ENCODE peak calls at places on chromosomes 1 and 21, in ten cellular contexts. One of them, this sample, is unnamed.

GRCh38 chr1:36125129-36125991 is at the start of gene COL8A2:
- DNase-seq in GM23338: peak
- DNase-seq in uterus: peak
- DNase-seq in AG09309: no peak
- DNase-seq in epithelial cell of esophagus: no peak
- DNase-seq in bronchial epithelial cell: no peak
- DNase-seq in OCI-LY7: no peak
- DNase-seq in PC-9: peak
- DNase-seq in right lobe of liver: no peak
- DNase-seq in fibroblast of lung: no peak
- DNase-seq in this sample: peak

GRCh38 chr1:112618114-112618720 is 724 bp downstream of the ST7L start:
- DNase-seq in OCI-LY7: peak
- DNase-seq in uterus: no peak
- DNase-seq in GM23338: no peak
- DNase-seq in AG09309: no peak
- DNase-seq in PC-9: no peak
- DNase-seq in fibroblast of lung: peak
- DNase-seq in bronchial epithelial cell: peak
- DNase-seq in epithelial cell of esophagus: peak
- DNase-seq in right lobe of liver: no peak
- DNase-seq in this sample: peak

GRCh38 chr1:57279909-57280666 is 143.8 kb downstream of the DAB1 start:
- DNase-seq in GM23338: peak
- DNase-seq in epithelial cell of esophagus: peak
- DNase-seq in AG09309: no peak
- DNase-seq in right lobe of liver: no peak
- DNase-seq in fibroblast of lung: no peak
- DNase-seq in bronchial epithelial cell: peak
- DNase-seq in uterus: no peak
- DNase-seq in PC-9: no peak
- DNase-seq in OCI-LY7: no peak
- DNase-seq in this sample: no peak

GRCh38 chr1:243364866-243365265 is 109.0 kb downstream of the SDCCAG8 start:
- DNase-seq in fibroblast of lung: no peak
- DNase-seq in OCI-LY7: no peak
- DNase-seq in right lobe of liver: no peak
- DNase-seq in bronchial epithelial cell: no peak
- DNase-seq in epithelial cell of esophagus: no peak
- DNase-seq in GM23338: no peak
- DNase-seq in uterus: no peak
- DNase-seq in AG09309: no peak
- DNase-seq in PC-9: no peak
- DNase-seq in this sample: no peak

GRCh38 chr1:192763243-192763642 is 45.6 kb upstream of the RGS2 start:
- DNase-seq in right lobe of liver: no peak
- DNase-seq in bronchial epithelial cell: peak
- DNase-seq in OCI-LY7: no peak
- DNase-seq in epithelial cell of esophagus: peak
- DNase-seq in PC-9: no peak
- DNase-seq in uterus: no peak
- DNase-seq in AG09309: no peak
- DNase-seq in GM23338: no peak
- DNase-seq in fibroblast of lung: peak
- DNase-seq in this sample: peak

GRCh38 chr1:155324717-155325595 is 4.3 kb downstream of the RUSC1 start:
- DNase-seq in fibroblast of lung: no peak
- DNase-seq in AG09309: no peak
- DNase-seq in uterus: peak
- DNase-seq in PC-9: peak
- DNase-seq in GM23338: peak
- DNase-seq in epithelial cell of esophagus: peak
- DNase-seq in right lobe of liver: peak
- DNase-seq in OCI-LY7: peak
- DNase-seq in bronchial epithelial cell: peak
- DNase-seq in this sample: peak

GRCh38 chr1:65044411-65044810 is 78.1 kb upstream of the JAK1 start:
- DNase-seq in right lobe of liver: no peak
- DNase-seq in fibroblast of lung: no peak
- DNase-seq in AG09309: no peak
- DNase-seq in PC-9: no peak
- DNase-seq in epithelial cell of esophagus: no peak
- DNase-seq in GM23338: no peak
- DNase-seq in uterus: no peak
- DNase-seq in bronchial epithelial cell: no peak
- DNase-seq in OCI-LY7: peak
- DNase-seq in this sample: no peak

GRCh38 chr1:51792864-51793263 is 85.7 kb downstream of the NRDC start:
- DNase-seq in OCI-LY7: no peak
- DNase-seq in fibroblast of lung: peak
- DNase-seq in epithelial cell of esophagus: peak
- DNase-seq in PC-9: no peak
- DNase-seq in AG09309: peak
- DNase-seq in right lobe of liver: no peak
- DNase-seq in GM23338: no peak
- DNase-seq in bronchial epithelial cell: peak
- DNase-seq in uterus: no peak
- DNase-seq in this sample: peak

GRCh38 chr1:27609210-27609555 is 5.2 kb upstream of the AHDC1 start:
- DNase-seq in right lobe of liver: no peak
- DNase-seq in epithelial cell of esophagus: no peak
- DNase-seq in GM23338: no peak
- DNase-seq in fibroblast of lung: no peak
- DNase-seq in bronchial epithelial cell: no peak
- DNase-seq in PC-9: no peak
- DNase-seq in OCI-LY7: no peak
- DNase-seq in uterus: no peak
- DNase-seq in AG09309: no peak
- DNase-seq in this sample: no peak

DNA sequence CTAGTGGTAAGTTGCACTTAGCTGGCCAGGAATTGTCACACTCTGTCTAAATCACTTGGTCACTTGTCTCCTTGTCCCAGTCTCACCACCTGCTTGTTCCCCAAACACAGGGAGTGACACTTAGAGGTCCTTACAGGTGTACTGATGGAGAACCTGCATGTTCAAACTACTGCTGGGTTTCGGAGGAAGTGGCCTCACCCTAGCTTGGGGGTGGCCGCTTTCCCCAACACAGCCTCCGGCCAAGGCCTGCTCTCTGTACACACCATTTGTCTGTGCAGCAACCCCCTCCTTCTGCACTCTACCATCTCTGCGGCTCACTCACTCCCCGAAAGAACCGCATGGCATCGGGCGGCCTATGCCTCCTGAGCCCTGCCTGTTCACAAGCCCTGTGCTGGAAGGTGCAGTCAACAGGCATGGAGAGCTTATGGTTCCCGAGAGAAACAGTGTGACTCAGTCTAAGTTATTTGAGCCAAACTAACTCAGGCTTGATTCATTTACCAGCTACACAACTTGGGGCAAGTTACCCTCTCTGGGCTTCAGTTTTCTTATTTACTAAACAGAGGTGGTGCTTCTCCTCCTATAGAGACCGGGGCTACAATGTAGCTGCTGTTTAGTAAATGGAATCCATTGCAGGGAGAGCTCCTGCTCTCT is 10.5 kb upstream of the SPRR4 start:
- DNase-seq in GM23338: no peak
- DNase-seq in epithelial cell of esophagus: peak
- DNase-seq in fibroblast of lung: no peak
- DNase-seq in uterus: no peak
- DNase-seq in OCI-LY7: no peak
- DNase-seq in right lobe of liver: no peak
- DNase-seq in PC-9: no peak
- DNase-seq in bronchial epithelial cell: peak
- DNase-seq in AG09309: no peak
- DNase-seq in this sample: no peak
- TF ChIP-seq CTCF in GM23338: no peak
- TF ChIP-seq CTCF in epithelial cell of esophagus: no peak
- TF ChIP-seq CTCF in fibroblast of lung: no peak
- TF ChIP-seq CTCF in uterus: no peak
- TF ChIP-seq CTCF in OCI-LY7: no peak
- TF ChIP-seq CTCF in right lobe of liver: no peak
- TF ChIP-seq CTCF in PC-9: no peak
- TF ChIP-seq CTCF in bronchial epithelial cell: no peak
- TF ChIP-seq CTCF in AG09309: no peak
- TF ChIP-seq CTCF in this sample: no peak

DNA sequence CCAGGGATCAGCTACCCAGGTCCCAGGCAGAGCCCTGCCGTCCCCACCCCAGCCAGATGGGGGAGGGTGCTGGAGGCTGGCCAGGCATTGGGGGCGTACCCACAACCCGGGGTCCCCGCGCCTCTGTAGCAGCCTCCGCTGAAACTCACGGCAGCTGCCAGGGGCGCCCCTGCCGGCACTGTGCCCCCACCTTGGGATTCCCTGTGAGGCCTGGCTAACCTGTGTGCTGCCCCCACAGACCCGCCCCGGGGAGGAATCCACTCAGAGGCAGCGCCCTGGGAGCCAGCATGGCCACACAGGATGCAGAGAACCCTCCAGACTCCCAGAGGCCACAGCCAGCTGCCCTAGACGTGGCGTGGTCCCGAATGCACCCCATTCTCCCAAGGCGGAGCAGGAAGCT is 3.8 kb downstream of the DVL1 start:
- DNase-seq in GM23338: no peak
- DNase-seq in uterus: no peak
- DNase-seq in OCI-LY7: no peak
- DNase-seq in PC-9: peak
- DNase-seq in epithelial cell of esophagus: no peak
- DNase-seq in bronchial epithelial cell: no peak
- DNase-seq in right lobe of liver: no peak
- DNase-seq in fibroblast of lung: no peak
- DNase-seq in AG09309: no peak
- DNase-seq in this sample: no peak
- H3K4me3 ChIP-seq in GM23338: no peak
- H3K4me3 ChIP-seq in uterus: no peak
- H3K4me3 ChIP-seq in OCI-LY7: no peak
- H3K4me3 ChIP-seq in PC-9: peak
- H3K4me3 ChIP-seq in epithelial cell of esophagus: peak
- H3K4me3 ChIP-seq in bronchial epithelial cell: peak
- H3K4me3 ChIP-seq in right lobe of liver: no peak
- H3K4me3 ChIP-seq in fibroblast of lung: no peak
- H3K4me3 ChIP-seq in AG09309: no peak
- H3K4me3 ChIP-seq in this sample: no peak

GRCh38 chr1:189678779-189679178 is 798.9 kb downstream of the BRINP3 start:
- DNase-seq in GM23338: peak
- DNase-seq in uterus: no peak
- DNase-seq in fibroblast of lung: no peak
- DNase-seq in epithelial cell of esophagus: peak
- DNase-seq in bronchial epithelial cell: no peak
- DNase-seq in AG09309: no peak
- DNase-seq in OCI-LY7: no peak
- DNase-seq in PC-9: no peak
- DNase-seq in right lobe of liver: no peak
- DNase-seq in this sample: no peak
- TF ChIP-seq CTCF in GM23338: peak
- TF ChIP-seq CTCF in uterus: no peak
- TF ChIP-seq CTCF in fibroblast of lung: no peak
- TF ChIP-seq CTCF in epithelial cell of esophagus: peak
- TF ChIP-seq CTCF in bronchial epithelial cell: peak
- TF ChIP-seq CTCF in AG09309: no peak
- TF ChIP-seq CTCF in OCI-LY7: peak
- TF ChIP-seq CTCF in PC-9: peak
- TF ChIP-seq CTCF in right lobe of liver: no peak
- TF ChIP-seq CTCF in this sample: no peak

GRCh38 chr1:172400073-172400737 is 20.3 kb upstream of the C1orf105 start:
- DNase-seq in bronchial epithelial cell: no peak
- DNase-seq in right lobe of liver: no peak
- DNase-seq in PC-9: no peak
- DNase-seq in GM23338: no peak
- DNase-seq in epithelial cell of esophagus: no peak
- DNase-seq in uterus: no peak
- DNase-seq in AG09309: no peak
- DNase-seq in fibroblast of lung: no peak
- DNase-seq in OCI-LY7: no peak
- DNase-seq in this sample: no peak

GRCh38 chr1:172399369-172400072 is 21.0 kb upstream of the C1orf105 start:
- DNase-seq in AG09309: peak
- DNase-seq in PC-9: peak
- DNase-seq in fibroblast of lung: peak
- DNase-seq in epithelial cell of esophagus: peak
- DNase-seq in right lobe of liver: no peak
- DNase-seq in uterus: peak
- DNase-seq in OCI-LY7: peak
- DNase-seq in bronchial epithelial cell: peak
- DNase-seq in GM23338: peak
- DNase-seq in this sample: peak

GRCh38 chr1:172398193-172398592 is 22.3 kb upstream of the C1orf105 start:
- DNase-seq in right lobe of liver: no peak
- DNase-seq in PC-9: no peak
- DNase-seq in uterus: peak
- DNase-seq in bronchial epithelial cell: no peak
- DNase-seq in GM23338: no peak
- DNase-seq in fibroblast of lung: peak
- DNase-seq in epithelial cell of esophagus: no peak
- DNase-seq in OCI-LY7: no peak
- DNase-seq in AG09309: no peak
- DNase-seq in this sample: no peak

GRCh38 chr1:172397221-172397620 is 23.3 kb upstream of the C1orf105 start:
- DNase-seq in right lobe of liver: no peak
- DNase-seq in bronchial epithelial cell: peak
- DNase-seq in epithelial cell of esophagus: peak
- DNase-seq in AG09309: no peak
- DNase-seq in PC-9: no peak
- DNase-seq in fibroblast of lung: peak
- DNase-seq in OCI-LY7: no peak
- DNase-seq in GM23338: no peak
- DNase-seq in uterus: no peak
- DNase-seq in this sample: peak

GRCh38 chr1:172397633-172398032 is 22.9 kb upstream of the C1orf105 start:
- DNase-seq in fibroblast of lung: no peak
- DNase-seq in AG09309: no peak
- DNase-seq in right lobe of liver: no peak
- DNase-seq in epithelial cell of esophagus: no peak
- DNase-seq in GM23338: no peak
- DNase-seq in PC-9: no peak
- DNase-seq in uterus: no peak
- DNase-seq in OCI-LY7: no peak
- DNase-seq in bronchial epithelial cell: no peak
- DNase-seq in this sample: no peak
- H3K4me3 ChIP-seq in fibroblast of lung: no peak
- H3K4me3 ChIP-seq in AG09309: no peak
- H3K4me3 ChIP-seq in right lobe of liver: no peak
- H3K4me3 ChIP-seq in epithelial cell of esophagus: no peak
- H3K4me3 ChIP-seq in GM23338: no peak
- H3K4me3 ChIP-seq in PC-9: no peak
- H3K4me3 ChIP-seq in uterus: no peak
- H3K4me3 ChIP-seq in OCI-LY7: no peak
- H3K4me3 ChIP-seq in bronchial epithelial cell: no peak
- H3K4me3 ChIP-seq in this sample: no peak

GRCh38 chr21:33797565-33797964 is 118.0 kb downstream of the ATP5PO start:
- DNase-seq in AG09309: no peak
- DNase-seq in bronchial epithelial cell: no peak
- DNase-seq in OCI-LY7: no peak
- DNase-seq in uterus: no peak
- DNase-seq in GM23338: no peak
- DNase-seq in epithelial cell of esophagus: no peak
- DNase-seq in right lobe of liver: no peak
- DNase-seq in fibroblast of lung: no peak
- DNase-seq in PC-9: no peak
- DNase-seq in this sample: no peak
- TF ChIP-seq CTCF in AG09309: no peak
- TF ChIP-seq CTCF in bronchial epithelial cell: no peak
- TF ChIP-seq CTCF in OCI-LY7: no peak
- TF ChIP-seq CTCF in uterus: no peak
- TF ChIP-seq CTCF in GM23338: no peak
- TF ChIP-seq CTCF in epithelial cell of esophagus: no peak
- TF ChIP-seq CTCF in right lobe of liver: no peak
- TF ChIP-seq CTCF in fibroblast of lung: no peak
- TF ChIP-seq CTCF in PC-9: no peak
- TF ChIP-seq CTCF in this sample: no peak

GRCh38 chr1:226397011-226397926 is 10.6 kb downstream of the PARP1 start:
- DNase-seq in GM23338: no peak
- DNase-seq in right lobe of liver: no peak
- DNase-seq in PC-9: no peak
- DNase-seq in uterus: no peak
- DNase-seq in OCI-LY7: no peak
- DNase-seq in AG09309: no peak
- DNase-seq in fibroblast of lung: no peak
- DNase-seq in epithelial cell of esophagus: no peak
- DNase-seq in bronchial epithelial cell: no peak
- DNase-seq in this sample: no peak
- H3K4me3 ChIP-seq in GM23338: no peak
- H3K4me3 ChIP-seq in right lobe of liver: no peak
- H3K4me3 ChIP-seq in PC-9: no peak
- H3K4me3 ChIP-seq in uterus: no peak
- H3K4me3 ChIP-seq in OCI-LY7: no peak
- H3K4me3 ChIP-seq in AG09309: no peak
- H3K4me3 ChIP-seq in fibroblast of lung: no peak
- H3K4me3 ChIP-seq in epithelial cell of esophagus: no peak
- H3K4me3 ChIP-seq in bronchial epithelial cell: no peak
- H3K4me3 ChIP-seq in this sample: no peak

This sample was measured in foreskin fibroblast.